ENCODE peak calls at places on chromosomes 13 and 19, in ten cellular contexts. U is adrenal gland, D is HFF-Myc, W is left ventricle myocardium superior, C is ELR, E is nucleus accumbens, B is NCI-H2081, X is heart right ventricle, M is T-helper 1 cell, O is ascending aorta. N is an unnamed sample.

GRCh38 chr13:64758520-64758919 is 2471.6 kb downstream of the PCDH9 start:
- DNase-seq in E (no peak), C (no peak), X (no peak), D (no peak), M (no peak), O (no peak), U (no peak), B (no peak), W (no peak), N (no peak)

GRCh38 chr13:80685942-80686341 is 345.0 kb upstream of the SPRY2 start:
- DNase-seq in C (no peak), D (no peak), X (no peak), U (no peak), B (no peak), E (no peak), M (no peak), W (no peak), O (no peak), N (no peak)

GRCh38 chr13:58547419-58547818 is 915.9 kb downstream of the PCDH17 start:
- DNase-seq in D (no peak), M (no peak), O (no peak), E (no peak), B (no peak), W (no peak), U (no peak), X (no peak), C (no peak), N (no peak)

GRCh38 chr19:53959176-53959757 is 3.5 kb upstream of the CACNG8 start:
- DNase-seq in U (no peak), M (no peak), X (no peak), D (no peak), C (no peak), W (no peak), O (no peak), E (peak), B (no peak), N (no peak)

GRCh38 chr13:113226873-113227272 is 17.5 kb downstream of the CUL4A start:
- DNase-seq in O (no peak), D (no peak), X (no peak), U (no peak), C (no peak), E (no peak), M (no peak), W (no peak), B (no peak), N (no peak)

GRCh38 chr13:52104624-52105023 is 24.2 kb downstream of the NEK5 start:
- DNase-seq in O (no peak), W (no peak), C (no peak), U (no peak), X (no peak), B (no peak), M (no peak), D (no peak), E (no peak), N (peak)

GRCh38 chr19:39277598-39277997 is 9.4 kb downstream of the IFNL2 start:
- DNase-seq in O (no peak), E (no peak), U (no peak), M (no peak), C (peak), D (no peak), B (no peak), W (no peak), X (no peak), N (no peak)

GRCh38 chr19:32691952-32692726 is 518 bp downstream of the NUDT19 start:
- DNase-seq in X (peak), O (no peak), C (peak), M (peak), U (peak), E (peak), B (peak), W (peak), D (no peak), N (peak)

GRCh38 chr13:30193279-30194234 is 113.8 kb downstream of the KATNAL1 start:
- DNase-seq in O (no peak), C (no peak), D (no peak), M (no peak), W (no peak), E (no peak), X (no peak), B (no peak), U (no peak), N (no peak)

GRCh38 chr13:77118134-77118533 is 91.2 kb upstream of the FBXL3 start:
- DNase-seq in D (no peak), M (no peak), X (no peak), O (no peak), W (no peak), C (no peak), E (no peak), B (no peak), U (no peak), N (no peak)

GRCh38 chr13:25192936-25193335 is 20.8 kb upstream of the AMER2 start:
- DNase-seq in M (no peak), B (no peak), W (no peak), O (no peak), D (no peak), E (peak), U (no peak), X (no peak), C (no peak), N (no peak)

GRCh38 chr13:42305503-42305902 is 33.6 kb downstream of the AKAP11 start:
- DNase-seq in C (peak), D (no peak), U (no peak), X (no peak), E (no peak), O (no peak), W (no peak), B (no peak), M (no peak), N (no peak)

GRCh38 chr13:33260168-33261098 is 25.1 kb downstream of the STARD13 start:
- DNase-seq in D (no peak), E (no peak), M (no peak), U (no peak), W (peak), C (no peak), O (no peak), B (no peak), X (no peak), N (no peak)

GRCh38 chr19:41421314-41421713 is 5.9 kb downstream of the B3GNT8 start:
- DNase-seq in D (no peak), B (no peak), W (no peak), O (no peak), M (no peak), C (no peak), X (no peak), E (no peak), U (no peak), N (no peak)

GRCh38 chr13:73879346-73880020 is 254.7 kb downstream of the KLF12 start:
- DNase-seq in M (no peak), U (no peak), O (no peak), B (no peak), X (no peak), W (no peak), E (no peak), D (no peak), C (no peak), N (no peak)

GRCh38 chr13:45479661-45480060 is 14.9 kb downstream of the COG3 start:
- DNase-seq in W (no peak), D (no peak), O (no peak), X (no peak), M (no peak), C (no peak), E (no peak), U (no peak), B (no peak), N (no peak)

GRCh38 chr19:50330365-50331078 is 1.3 kb upstream of the KCNC3 start:
- DNase-seq in M (peak), D (no peak), O (no peak), X (peak), C (peak), E (peak), W (peak), U (peak), B (peak), N (no peak)

GRCh38 chr13:76991432-76991795 is 467 bp upstream of the CLN5 start:
- DNase-seq in M (peak), X (peak), C (peak), B (no peak), E (no peak), D (no peak), O (peak), U (peak), W (no peak), N (no peak)

GRCh38 chr13:77574076-77574475 is 38.6 kb downstream of the SCEL start:
- DNase-seq in X (no peak), W (no peak), O (no peak), C (no peak), M (no peak), E (peak), U (no peak), D (no peak), B (no peak), N (no peak)

GRCh38 chr13:48526269-48526668 is 6.6 kb downstream of the RCBTB2 start:
- DNase-seq in M (no peak), D (no peak), W (no peak), U (no peak), O (no peak), B (no peak), E (no peak), C (no peak), X (no peak), N (no peak)

GRCh38 chr19:46226438-46226973 is 3.0 kb upstream of the IGFL1 start:
- DNase-seq in D (no peak), E (no peak), C (no peak), X (no peak), O (no peak), W (peak), U (peak), B (no peak), M (no peak), N (no peak)

GRCh38 chr13:51826606-51827005 is 18.4 kb downstream of the TMEM272 start:
- DNase-seq in E (no peak), D (no peak), X (peak), W (peak), C (no peak), M (no peak), O (no peak), B (no peak), U (no peak), N (no peak)

GRCh38 chr19:435707-436412 is 25.0 kb downstream of the SHC2 start:
- DNase-seq in B (peak), O (no peak), E (no peak), W (no peak), U (no peak), M (no peak), D (no peak), X (no peak), C (no peak), N (no peak)

GRCh38 chr13:81577601-81578000 is 1236.7 kb upstream of the SPRY2 start:
- DNase-seq in M (no peak), D (no peak), B (no peak), O (no peak), C (no peak), X (no peak), W (no peak), U (no peak), E (no peak), N (no peak)

GRCh38 chr19:5193192-5193591 is 147.4 kb downstream of the PTPRS start:
- DNase-seq in E (peak), O (no peak), D (no peak), X (no peak), M (no peak), W (no peak), U (no peak), C (no peak), B (no peak), N (no peak)

GRCh38 chr13:44313674-44314073 is 60.0 kb upstream of the SERP2 start:
- DNase-seq in D (peak), E (no peak), W (no peak), B (no peak), O (no peak), X (no peak), C (peak), U (no peak), M (no peak), N (no peak)

GRCh38 chr19:47848871-47849473 is 10.1 kb upstream of the TPRX2 start:
- DNase-seq in D (no peak), X (peak), O (no peak), B (no peak), E (no peak), U (no peak), M (no peak), C (peak), W (peak), N (no peak)

N was measured in fibroblast of the conjunctiva.